ENCODE peak calls at places on chromosomes 2 and 18, in seven cellular contexts. E is upper lobe of left lung, G is stomach, X is A549, P is K562, H is IMR-90, I is GM12892. Y is an unnamed sample.

GRCh38 chr18:63131106-63131943 is 188.2 kb downstream of the BCL2 start:
- DNase-seq in E (peak), G (no peak), X (peak), P (peak), H (peak), I (no peak), Y (peak)

GRCh38 chr2:45291283-45291682 is 282.0 kb upstream of the SIX2 start:
- DNase-seq in E (no peak), G (no peak), X (no peak), P (no peak), H (peak), I (no peak), Y (no peak)

GRCh38 chr2:166764702-166765101 is 123.6 kb upstream of the XIRP2 start:
- DNase-seq in E (no peak), G (no peak), X (no peak), P (no peak), H (no peak), I (no peak), Y (no peak)

GRCh38 chr2:60317831-60318230 is 235.6 kb downstream of the BCL11A start:
- DNase-seq in E (no peak), G (no peak), X (no peak), P (no peak), H (no peak), I (peak), Y (no peak)

GRCh38 chr2:15170068-15170775 is 390.9 kb downstream of the NBAS start:
- DNase-seq in E (no peak), G (no peak), X (no peak), P (no peak), H (no peak), I (no peak), Y (no peak)

GRCh38 chr2:222900354-222900753 is 39.5 kb downstream of the ACSL3 start:
- DNase-seq in E (no peak), G (no peak), X (no peak), P (no peak), H (peak), I (no peak), Y (no peak)

GRCh38 chr2:138012082-138012481 is 47.8 kb downstream of the HNMT start:
- DNase-seq in E (no peak), G (no peak), X (no peak), P (peak), H (no peak), I (no peak), Y (peak)

GRCh38 chr2:212975333-212975732 is 176.1 kb downstream of the IKZF2 start:
- DNase-seq in E (no peak), G (no peak), X (no peak), P (no peak), H (no peak), I (no peak), Y (no peak)

GRCh38 chr2:157172866-157173578 is 84.5 kb upstream of the GALNT5 start:
- DNase-seq in E (no peak), G (no peak), X (peak), P (no peak), H (peak), I (no peak), Y (no peak)

GRCh38 chr2:9820020-9820973 is 23.0 kb upstream of the TAF1B start:
- DNase-seq in E (peak), G (no peak), X (peak), P (no peak), H (peak), I (no peak), Y (no peak)

GRCh38 chr2:46776687-46777327 is 138.8 kb downstream of the MCFD2 start:
- DNase-seq in E (peak), G (peak), X (peak), P (peak), H (peak), I (no peak), Y (peak)

GRCh38 chr2:199983534-199983933 is 28.2 kb downstream of the MAIP1 start:
- DNase-seq in E (no peak), G (no peak), X (no peak), P (no peak), H (no peak), I (no peak), Y (no peak)

GRCh38 chr2:96940991-96941775 is 45.2 kb downstream of the FAM178B start:
- DNase-seq in E (no peak), G (no peak), X (no peak), P (no peak), H (no peak), I (no peak), Y (no peak)

GRCh38 chr2:39240758-39241157 is 3.0 kb downstream of the CDKL4 start:
- DNase-seq in E (no peak), G (no peak), X (no peak), P (no peak), H (no peak), I (no peak), Y (no peak)

GRCh38 chr2:187698374-187699110 is 144.3 kb upstream of the TFPI start:
- DNase-seq in E (no peak), G (no peak), X (no peak), P (no peak), H (peak), I (no peak), Y (no peak)

GRCh38 chr2:5692561-5693287 is 540 bp downstream of the SOX11 start:
- DNase-seq in E (no peak), G (no peak), X (peak), P (no peak), H (peak), I (no peak), Y (no peak)

GRCh38 chr18:7824970-7825369 is 257.9 kb downstream of the PTPRM start:
- DNase-seq in E (no peak), G (no peak), X (no peak), P (no peak), H (no peak), I (no peak), Y (no peak)

GRCh38 chr2:17621781-17622180 is 81.3 kb downstream of the VSNL1 start:
- DNase-seq in E (no peak), G (no peak), X (peak), P (no peak), H (peak), I (no peak), Y (no peak)

GRCh38 chr2:157936464-157936863 is 60.3 kb upstream of the ACVR1 start:
- DNase-seq in E (no peak), G (no peak), X (no peak), P (no peak), H (no peak), I (no peak), Y (no peak)

GRCh38 chr18:28559511-28559910 is 382.6 kb upstream of the CDH2 start:
- DNase-seq in E (no peak), G (no peak), X (no peak), P (no peak), H (no peak), I (no peak), Y (no peak)

GRCh38 chr18:11728247-11728646 is 39.2 kb downstream of the GNAL start:
- DNase-seq in E (no peak), G (no peak), X (peak), P (peak), H (no peak), I (no peak), Y (peak)

DNA sequence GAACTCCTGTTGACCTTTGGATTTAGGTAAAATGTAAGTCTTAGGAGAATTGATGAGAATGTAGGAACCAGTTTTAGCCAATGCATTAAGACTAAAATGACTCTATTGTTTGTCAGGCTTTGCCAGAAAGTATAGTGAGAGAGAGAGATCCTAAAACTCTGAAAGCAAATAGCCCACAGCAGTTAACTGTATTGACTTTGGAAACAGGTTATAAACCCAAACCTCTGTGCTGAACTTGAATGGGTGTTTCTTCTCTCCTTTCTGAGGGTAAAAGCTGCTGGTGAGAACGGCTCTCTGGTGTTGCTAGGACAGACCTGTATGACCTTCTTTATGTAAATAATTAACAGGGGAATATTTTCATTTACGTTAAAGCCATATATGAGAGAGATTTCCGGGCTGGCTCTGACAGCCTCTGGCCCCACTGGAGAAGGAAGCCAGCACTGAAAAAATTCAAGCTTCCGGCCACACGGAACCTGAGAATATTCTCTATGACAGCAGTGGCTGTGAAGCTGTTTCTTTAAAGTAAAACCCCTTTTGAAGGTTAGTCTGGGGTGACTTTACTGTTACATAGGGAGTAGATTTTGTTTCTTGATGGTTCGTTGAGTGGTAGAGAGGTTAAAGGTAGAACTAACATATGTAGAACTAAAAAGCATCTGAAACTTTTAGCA is 123.7 kb downstream of the SPTBN1 start:
- DNase-seq in E (no peak), G (peak), X (peak), P (no peak), H (no peak), I (no peak), Y (no peak)
- TF ChIP-seq POLR2A in E (no peak), G (no peak), X (no peak), P (no peak), H (no peak), I (peak), Y (no peak)

DNA sequence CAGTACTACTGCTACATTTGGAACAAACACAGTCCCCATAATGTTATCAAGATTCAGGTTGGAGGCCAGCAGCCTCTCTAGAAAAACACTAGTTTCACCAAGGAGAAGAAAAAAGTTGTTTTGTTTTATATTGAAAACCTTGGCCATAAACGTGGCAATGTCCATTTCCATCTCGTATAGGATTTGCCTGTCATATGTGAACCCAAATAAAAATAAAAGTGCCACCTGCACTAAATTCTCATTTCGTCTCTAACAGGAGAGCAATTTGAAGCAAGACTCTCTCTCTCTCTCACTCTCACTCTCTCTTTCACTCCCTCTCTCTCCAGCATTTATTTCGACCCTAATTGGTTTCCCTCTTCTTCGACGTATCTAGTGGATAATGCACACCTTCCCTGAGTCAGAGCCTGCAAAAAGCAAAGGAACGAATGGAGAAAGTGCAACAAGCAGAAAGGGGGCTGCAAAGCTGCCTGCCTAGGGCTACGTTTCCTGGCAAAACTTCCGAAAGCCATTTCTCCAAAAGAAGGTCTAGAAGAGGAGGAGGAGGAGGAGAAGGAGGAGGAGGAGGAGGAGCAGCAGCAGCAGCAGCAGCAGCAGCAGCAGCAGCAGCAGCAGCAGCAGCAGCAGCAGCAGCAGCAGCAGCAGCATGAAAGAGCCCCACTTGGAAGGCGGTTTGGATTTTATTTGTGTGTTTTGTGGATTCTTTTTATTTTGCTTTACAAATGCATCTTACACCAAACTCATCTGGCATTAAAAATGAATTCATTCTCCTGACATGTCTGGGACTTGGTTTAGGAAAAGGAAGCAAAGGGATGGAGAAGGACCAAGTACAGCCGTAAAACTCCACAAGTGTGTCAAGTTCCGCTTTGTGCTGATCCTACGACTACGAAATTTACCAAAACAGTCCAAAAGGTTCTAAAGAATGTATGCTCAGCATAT is 2.1 kb downstream of the TCF4 start:
- DNase-seq in E (no peak), G (no peak), X (no peak), P (no peak), H (peak), I (no peak), Y (peak)
- TF ChIP-seq POLR2A in E (no peak), G (no peak), X (no peak), P (no peak), H (peak), I (no peak), Y (no peak)

GRCh38 chr2:128318776-128319456 is at the start of gene HS6ST1:
- DNase-seq in E (peak), G (peak), X (peak), P (peak), H (peak), I (peak), Y (peak)
- TF ChIP-seq POLR2A in E (peak), G (no peak), X (peak), P (no peak), H (peak), I (peak), Y (no peak)

DNA sequence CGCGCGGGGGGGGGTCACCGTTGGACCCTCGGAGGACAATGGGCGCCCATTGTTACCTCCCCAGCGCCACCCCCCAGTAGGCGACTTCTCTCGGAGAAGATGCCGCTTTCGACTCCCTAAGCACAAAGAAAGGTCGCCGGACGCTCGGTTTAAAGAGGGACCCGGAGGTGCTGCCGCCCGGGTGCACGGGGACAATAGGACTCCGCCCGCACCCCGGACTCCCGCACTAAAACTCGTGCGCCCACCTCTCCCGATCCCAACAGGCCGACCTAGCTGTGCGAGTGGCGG is 318 bp upstream of the CDC42EP3 start:
- DNase-seq in E (no peak), G (no peak), X (no peak), P (no peak), H (no peak), I (no peak), Y (peak)
- TF ChIP-seq POLR2A in E (no peak), G (no peak), X (no peak), P (no peak), H (no peak), I (no peak), Y (no peak)

DNA sequence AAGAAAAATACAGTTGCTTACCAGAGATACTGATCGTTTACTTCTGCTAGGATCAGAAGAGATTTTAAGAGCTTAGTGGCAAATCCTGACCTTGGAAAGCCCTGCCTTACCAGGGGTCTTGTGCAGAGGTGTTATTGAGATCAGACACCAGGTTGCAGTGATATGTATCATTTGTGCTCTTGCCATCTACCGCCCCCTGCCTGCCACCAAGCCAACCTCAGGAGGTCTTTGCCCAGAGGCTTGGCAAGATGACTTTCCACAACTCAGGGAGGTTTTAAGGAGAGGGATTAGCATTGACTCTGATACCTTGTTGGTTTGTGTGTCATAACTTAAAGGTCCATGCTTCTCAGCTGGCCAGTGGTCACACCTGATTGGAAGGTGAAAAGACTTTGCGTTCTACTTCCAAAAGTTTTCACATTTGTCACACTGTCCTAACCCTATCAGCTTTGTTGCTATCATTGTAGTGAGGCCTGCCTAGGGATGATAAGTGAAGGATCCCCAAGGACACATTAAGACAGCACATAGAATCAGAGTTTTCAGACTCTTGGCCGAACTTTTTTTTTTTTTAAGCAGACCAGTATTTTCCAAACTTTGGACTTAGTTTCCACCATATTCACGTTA is 46.2 kb upstream of the MGAT5 start:
- DNase-seq in E (peak), G (peak), X (peak), P (peak), H (peak), I (no peak), Y (peak)
- TF ChIP-seq POLR2A in E (no peak), G (no peak), X (no peak), P (no peak), H (no peak), I (no peak), Y (no peak)

GRCh38 chr2:42288811-42289210 is 72.2 kb downstream of the COX7A2L start:
- DNase-seq in E (no peak), G (no peak), X (no peak), P (no peak), H (no peak), I (no peak), Y (no peak)
- TF ChIP-seq POLR2A in E (no peak), G (no peak), X (no peak), P (no peak), H (no peak), I (no peak), Y (no peak)

DNA sequence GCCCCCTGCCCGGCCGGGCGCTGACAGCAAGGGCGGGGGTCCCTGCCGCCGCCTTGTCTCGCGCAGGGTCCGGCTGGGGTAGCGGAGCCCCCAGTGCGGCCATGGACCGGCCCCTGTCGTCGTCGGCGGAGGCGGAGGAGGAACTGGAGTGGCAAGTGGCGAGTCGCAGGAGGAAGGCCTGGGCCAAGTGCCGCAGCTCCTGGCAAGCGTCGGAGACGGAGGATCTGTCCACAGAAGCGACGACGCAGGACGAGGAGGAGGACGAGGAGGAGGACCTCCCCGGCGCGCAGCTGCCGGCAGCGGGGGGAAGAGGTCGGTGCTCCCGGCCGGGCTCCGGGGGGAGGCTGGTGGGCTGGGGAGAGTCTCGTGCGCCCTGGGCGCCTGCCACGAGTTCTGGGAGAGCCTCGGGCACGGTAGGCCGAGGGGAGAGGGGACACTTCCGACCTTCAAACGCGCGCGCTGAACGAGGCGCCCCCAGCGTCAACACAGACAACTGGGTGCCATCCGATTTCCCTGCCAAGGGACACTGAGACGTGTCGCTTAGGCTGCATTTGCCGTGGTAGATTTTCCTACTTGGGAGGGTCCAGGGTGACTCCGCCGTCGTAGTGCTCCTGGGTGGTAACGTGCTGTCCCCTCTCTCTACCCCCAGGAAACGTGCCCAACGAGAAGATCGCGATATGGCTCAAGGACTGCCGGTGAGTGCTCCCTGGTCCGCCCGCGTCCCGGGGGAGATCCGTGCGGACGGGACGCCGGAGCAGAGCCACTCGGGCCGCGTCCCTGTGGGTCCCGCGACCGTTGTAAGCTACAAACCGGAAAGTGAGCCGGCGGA is 650 bp downstream of the ITPRID2 start:
- DNase-seq in E (peak), G (peak), X (peak), P (peak), H (peak), I (peak), Y (peak)
- TF ChIP-seq POLR2A in E (peak), G (no peak), X (peak), P (peak), H (no peak), I (peak), Y (peak)

DNA sequence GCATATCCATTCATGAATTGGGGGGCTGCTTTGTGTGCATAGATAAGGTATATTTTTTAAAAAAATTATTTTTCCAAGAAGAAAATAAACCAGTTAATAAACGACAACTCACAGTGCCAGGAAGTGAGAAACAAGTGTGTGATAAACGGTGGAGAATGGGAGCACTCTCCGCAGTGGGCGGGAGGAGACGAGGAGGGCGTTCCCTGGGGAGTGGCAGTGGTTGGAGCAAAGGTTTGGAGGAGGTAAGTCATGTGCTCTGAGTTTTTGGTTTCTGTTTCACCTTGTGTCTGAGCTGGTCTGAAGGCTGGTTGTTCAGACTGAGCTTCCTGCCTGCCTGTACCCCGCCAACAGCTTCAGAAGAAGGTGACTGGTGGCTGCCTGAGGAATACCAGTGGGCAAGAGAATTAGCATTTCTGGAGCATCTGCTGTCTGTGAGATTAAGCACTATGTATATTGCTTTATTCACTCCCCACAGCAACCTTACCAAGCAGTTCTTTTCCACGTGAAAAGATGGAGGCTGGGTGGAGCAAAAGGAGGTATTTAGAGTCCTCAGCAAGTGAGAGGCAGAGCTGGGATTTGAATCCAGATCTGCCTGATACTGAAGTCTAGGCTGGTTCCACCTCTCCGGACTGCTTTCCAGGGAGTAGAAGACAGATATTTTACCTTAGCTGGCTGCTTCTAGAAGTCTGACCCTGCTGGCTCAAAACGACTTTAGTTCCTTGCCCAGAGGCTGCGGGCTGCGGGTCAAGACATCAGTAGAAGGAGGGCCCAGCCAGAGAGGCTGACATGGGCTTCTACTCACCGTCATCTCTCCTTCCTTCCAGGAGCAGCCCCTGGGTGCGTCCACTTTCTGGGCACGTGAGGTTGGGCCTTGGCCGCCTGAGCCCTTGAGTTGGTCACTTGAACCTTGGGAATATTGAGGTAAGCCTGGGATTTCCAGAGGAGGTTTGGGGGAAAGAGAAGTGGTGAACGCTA is 26.9 kb upstream of the CASP8 start:
- DNase-seq in E (peak), G (peak), X (peak), P (peak), H (no peak), I (peak), Y (peak)
- TF ChIP-seq POLR2A in E (peak), G (peak), X (peak), P (peak), H (no peak), I (peak), Y (peak)

Y was measured in erythroblast.